ENCODE peak calls at places on chromosome 7, in four cellular contexts. N is iPS-NIHi11, W is IMR-90, D is NCI-H1105 treated with DMSO at 0.1 percent for 48 hours. K is an unnamed sample.

GRCh38 chr7:50393076-50393475 is 57.1 kb downstream of the FIGNL1 start:
- DNase-seq in N (no peak), W (no peak), D (no peak), K (no peak)

GRCh38 chr7:32935558-32935957 is 21.7 kb upstream of the FKBP9 start:
- DNase-seq in N (no peak), W (peak; percentile 29), D (no peak), K (no peak)

GRCh38 chr7:32594965-32595364 is 99.7 kb downstream of the AVL9 start:
- DNase-seq in N (no peak), W (no peak), D (no peak), K (no peak)

GRCh38 chr7:140541513-140542192 is 62.3 kb upstream of the MKRN1 start:
- DNase-seq in N (peak; percentile 85), W (peak; percentile 96), D (peak; percentile 97), K (peak; percentile 75)

GRCh38 chr7:54799792-54800191 is 40.8 kb upstream of the SEC61G start:
- DNase-seq in N (no peak), W (no peak), D (no peak), K (no peak)

GRCh38 chr7:749121-749520 is 22.0 kb upstream of the PRKAR1B start:
- DNase-seq in N (no peak), W (no peak), D (no peak), K (no peak)

GRCh38 chr7:55965805-55966421 is 1.5 kb downstream of the NIPSNAP2 start:
- DNase-seq in N (no peak), W (peak; percentile 31), D (no peak), K (no peak)

GRCh38 chr7:40833541-40834234 is 698.9 kb downstream of the SUGCT start:
- DNase-seq in N (no peak), W (peak; percentile 55), D (no peak), K (no peak)

GRCh38 chr7:95996886-95997285 is 224.5 kb downstream of the DYNC1I1 start:
- DNase-seq in N (no peak), W (no peak), D (no peak), K (no peak)

GRCh38 chr7:5423272-5423843 is at the start of gene TNRC18:
- DNase-seq in N (no peak), W (no peak), D (no peak), K (no peak)

GRCh38 chr7:84362360-84362759 is 167.8 kb upstream of the SEMA3A start:
- DNase-seq in N (no peak), W (no peak), D (no peak), K (no peak)

GRCh38 chr7:44431091-44431608 is 59.3 kb downstream of the NUDCD3 start:
- DNase-seq in N (peak; percentile 58), W (peak; percentile 28), D (no peak), K (peak; percentile 26)

GRCh38 chr7:3300651-3301471 is at the start of gene SDK1:
- DNase-seq in N (peak; percentile 92), W (peak; percentile 85), D (peak; percentile 83), K (peak; percentile 92)

GRCh38 chr7:154777023-154777422 is 225.9 kb downstream of the PAXIP1 start:
- DNase-seq in N (peak; percentile 24), W (no peak), D (no peak), K (no peak)

GRCh38 chr7:155652156-155653124 is 8.0 kb downstream of the RBM33 start:
- DNase-seq in N (no peak), W (peak; percentile 76), D (no peak), K (no peak)

GRCh38 chr7:67484244-67484751 is 487.7 kb downstream of the TYW1 start:
- DNase-seq in N (peak; percentile 87), W (peak; percentile 56), D (peak; percentile 84), K (peak; percentile 84)

GRCh38 chr7:156545989-156546388 is 94.6 kb upstream of the RNF32 start:
- DNase-seq in N (no peak), W (no peak), D (no peak), K (peak; percentile 91)

GRCh38 chr7:49023345-49024330 is 99.3 kb downstream of the CDC14C start:
- DNase-seq in N (peak; percentile 33), W (no peak), D (no peak), K (no peak)

GRCh38 chr7:92835851-92836488 is 403 bp downstream of the CDK6 start:
- DNase-seq in N (no peak), W (no peak), D (no peak), K (peak; percentile 27)

GRCh38 chr7:1669486-1669951 is 558 bp upstream of the ELFN1 start:
- DNase-seq in N (peak; percentile 64), W (no peak), D (peak; percentile 45), K (no peak)

GRCh38 chr7:23712368-23713284 is 2.6 kb downstream of the STK31 start:
- DNase-seq in N (peak; percentile 39), W (peak; percentile 78), D (peak; percentile 67), K (peak; percentile 60)

GRCh38 chr7:17989546-17989945 is 38.1 kb downstream of the PRPS1L1 start:
- DNase-seq in N (no peak), W (peak; percentile 31), D (no peak), K (no peak)

GRCh38 chr7:149720372-149721083 is 52.9 kb downstream of the ZNF467 start:
- DNase-seq in N (no peak), W (no peak), D (no peak), K (no peak)

GRCh38 chr7:105224884-105225651 is 163.7 kb downstream of the SRPK2 start:
- DNase-seq in N (no peak), W (peak; percentile 95), D (no peak), K (no peak)

GRCh38 chr7:130352335-130353074 is 7.9 kb downstream of the CPA5 start:
- DNase-seq in N (no peak), W (peak; percentile 75), D (peak; percentile 98), K (peak; percentile 84)

GRCh38 chr7:151793531-151793935 is 83.4 kb downstream of the PRKAG2 start:
- DNase-seq in N (no peak), W (no peak), D (no peak), K (no peak)

GRCh38 chr7:75879771-75880184 is 944 bp downstream of the RHBDD2 start:
- DNase-seq in N (no peak), W (peak; percentile 78), D (no peak), K (peak; percentile 77)

GRCh38 chr7:99762680-99763327 is 21.2 kb downstream of the CYP3A4 start:
- DNase-seq in N (no peak), W (peak; percentile 70), D (no peak), K (no peak)

GRCh38 chr7:142808802-142809583 is 38.2 kb downstream of the PRSS2 start:
- DNase-seq in N (no peak), W (peak; percentile 7), D (no peak), K (no peak)

GRCh38 chr7:82362129-82362528 is 81.4 kb downstream of the CACNA2D1 start:
- DNase-seq in N (no peak), W (peak; percentile 86), D (no peak), K (no peak)

GRCh38 chr7:1666251-1666778 is 3.8 kb upstream of the ELFN1 start:
- DNase-seq in N (peak; percentile 49), W (no peak), D (no peak), K (no peak)